ENCODE peak calls at places on chromosomes 1 and 21, in four cellular contexts. Y, U, Q and X are unnamed samples.

GRCh38 chr1:21012937-21013336 is 163.8 kb downstream of the EIF4G3 start:
- DNase-seq in Y (no peak), U (no peak), Q (no peak), X (peak)

GRCh38 chr21:32309906-32310460 is 11.3 kb downstream of the MRAP start:
- DNase-seq in Y (no peak), U (no peak), Q (no peak), X (no peak)

GRCh38 chr1:54490361-54491248 is 57.4 kb upstream of the ACOT11 start:
- DNase-seq in Y (no peak), U (no peak), Q (peak), X (no peak)

GRCh38 chr1:118304722-118305344 is 119.8 kb upstream of the SPAG17 start:
- DNase-seq in Y (no peak), U (peak), Q (no peak), X (peak)

GRCh38 chr1:246262281-246262680 is 244.8 kb downstream of the SMYD3 start:
- DNase-seq in Y (peak), U (no peak), Q (no peak), X (no peak)

GRCh38 chr1:39525366-39526165 is 34.1 kb downstream of the BMP8A start:
- DNase-seq in Y (no peak), U (no peak), Q (no peak), X (no peak)

GRCh38 chr1:96509351-96509750 is 212.2 kb upstream of the PTBP2 start:
- DNase-seq in Y (no peak), U (no peak), Q (no peak), X (no peak)

GRCh38 chr1:247857069-247857985 is at the start of gene TRIM58:
- DNase-seq in Y (peak), U (peak), Q (no peak), X (no peak)

GRCh38 chr1:84374991-84375838 is 23.1 kb upstream of the DNASE2B start:
- DNase-seq in Y (no peak), U (no peak), Q (no peak), X (no peak)

GRCh38 chr1:236938745-236939144 is 65.5 kb downstream of the MT1HL1 start:
- DNase-seq in Y (no peak), U (no peak), Q (no peak), X (no peak)

GRCh38 chr1:206002160-206002559 is 1.0 kb downstream of the RAB7B start:
- DNase-seq in Y (no peak), U (no peak), Q (no peak), X (no peak)

GRCh38 chr1:225917536-225917935 is 6.5 kb downstream of the PYCR2 start:
- DNase-seq in Y (no peak), U (no peak), Q (peak), X (peak)

GRCh38 chr1:167121375-167122120 is 27.7 kb downstream of the STYXL2 start:
- DNase-seq in Y (peak), U (no peak), Q (peak), X (peak)

GRCh38 chr1:45536886-45537285 is 13.7 kb upstream of the AKR1A1 start:
- DNase-seq in Y (no peak), U (no peak), Q (no peak), X (no peak)

GRCh38 chr1:8810987-8811386 is 6.5 kb downstream of the RERE start:
- DNase-seq in Y (no peak), U (no peak), Q (no peak), X (no peak)

GRCh38 chr21:14383596-14384210 is 757 bp upstream of the HSPA13 start:
- DNase-seq in Y (peak), U (no peak), Q (no peak), X (peak)

GRCh38 chr1:35499652-35500176 is 57.5 kb downstream of the KIAA0319L start:
- DNase-seq in Y (no peak), U (no peak), Q (no peak), X (no peak)

GRCh38 chr1:200610846-200611245 is 9.7 kb downstream of the KIF14 start:
- DNase-seq in Y (no peak), U (peak), Q (no peak), X (no peak)